ENCODE peak calls at places on chromosomes 3 and 15, in four cellular contexts. S is MM.1S, I is erythroblast, V is WERI-Rb-1. R is an unnamed sample.

GRCh38 chr3:71425491-71426071 is 157.9 kb downstream of the FOXP1 start:
- DNase-seq in S (no peak), I (no peak), V (no peak), R (no peak)

GRCh38 chr15:100733786-100734185 is 131.4 kb downstream of the ASB7 start:
- DNase-seq in S (no peak), I (no peak), V (no peak), R (no peak)

GRCh38 chr3:102206506-102207145 is 228.2 kb upstream of the ZPLD1 start:
- DNase-seq in S (no peak), I (peak), V (no peak), R (no peak)

GRCh38 chr3:170360916-170361315 is 3.4 kb downstream of the SKIL start:
- DNase-seq in S (no peak), I (no peak), V (no peak), R (peak)

GRCh38 chr3:195003006-195003892 is 267.7 kb downstream of the XXYLT1 start:
- DNase-seq in S (no peak), I (no peak), V (no peak), R (no peak)

GRCh38 chr15:48695088-48695834 is 49.8 kb upstream of the FBN1 start:
- DNase-seq in S (no peak), I (no peak), V (no peak), R (no peak)

GRCh38 chr15:80764535-80764934 is 14.6 kb upstream of the CEMIP start:
- DNase-seq in S (no peak), I (no peak), V (no peak), R (no peak)

GRCh38 chr3:38046027-38046426 is 7.0 kb downstream of the DLEC1 start:
- DNase-seq in S (no peak), I (no peak), V (no peak), R (no peak)

GRCh38 chr3:81764665-81765064 is 3.2 kb upstream of the GBE1 start:
- DNase-seq in S (no peak), I (peak), V (no peak), R (no peak)

GRCh38 chr15:97694456-97694855 is 266.0 kb upstream of the ARRDC4 start:
- DNase-seq in S (no peak), I (no peak), V (no peak), R (no peak)

GRCh38 chr15:68354923-68355322 is 77.0 kb downstream of the ITGA11 start:
- DNase-seq in S (no peak), I (no peak), V (no peak), R (no peak)

GRCh38 chr3:34363871-34364270 is 565.4 kb downstream of the PDCD6IP start:
- DNase-seq in S (no peak), I (no peak), V (no peak), R (no peak)

GRCh38 chr15:90750186-90750585 is 33.0 kb downstream of the BLM start:
- DNase-seq in S (no peak), I (no peak), V (no peak), R (no peak)

GRCh38 chr3:15557511-15557946 is 36.0 kb upstream of the COLQ start:
- DNase-seq in S (peak), I (peak), V (peak), R (peak)

GRCh38 chr15:67405208-67406191 is 115.4 kb upstream of the C15orf61 start:
- DNase-seq in S (no peak), I (no peak), V (no peak), R (no peak)

GRCh38 chr15:93024293-93024692 is 64.7 kb downstream of the RGMA start:
- DNase-seq in S (no peak), I (no peak), V (no peak), R (no peak)

GRCh38 chr3:14915636-14916222 is 31.7 kb upstream of the NR2C2 start:
- DNase-seq in S (no peak), I (peak), V (no peak), R (peak)

GRCh38 chr15:63238796-63239195 is 38.6 kb upstream of the APH1B start:
- DNase-seq in S (peak), I (peak), V (no peak), R (no peak)

GRCh38 chr3:99895706-99896441 is 78.2 kb downstream of the CMSS1 start:
- DNase-seq in S (no peak), I (peak), V (no peak), R (no peak)

GRCh38 chr3:49841126-49841525 is 15.2 kb downstream of the TRAIP start:
- DNase-seq in S (no peak), I (peak), V (peak), R (peak)